ENCODE peak calls at places on chromosome 22, in nine cellular contexts. N is neuronal stem cell; Q is mesothelial cell of epicardium; U is T follicular helper cell; X is stimulated activated CD8-positive, alpha-beta memory T cell treated with anti-CD3 and anti-CD28 coated beads, Interleukin-7, amount 100 ng/mL, for 24 hours; T is HCT116; P is endodermal cell; H is GM10248; B is RWPE1. W is an unnamed sample.

GRCh38 chr22:17772963-17773605 is 1.2 kb downstream of the BID start:
- DNase-seq in N (no peak), Q (no peak), U (no peak), X (no peak), T (no peak), P (peak; percentile 61), H (no peak), B (peak; percentile 39), W (no peak)

GRCh38 chr22:41799486-41800347 is 762 bp upstream of the CCDC134 start:
- DNase-seq in N (peak; percentile 12), Q (peak; percentile 39), U (no peak), X (no peak), T (no peak), P (peak; percentile 72), H (peak; percentile 66), B (peak; percentile 6), W (peak; percentile 7)

GRCh38 chr22:39712938-39713525 is 142.5 kb downstream of the CACNA1I start:
- DNase-seq in N (no peak), Q (no peak), U (no peak), X (no peak), T (no peak), P (no peak), H (no peak), B (no peak), W (no peak)

GRCh38 chr22:25966448-25966913 is 202.8 kb upstream of the SEZ6L start:
- DNase-seq in N (no peak), Q (no peak), U (no peak), X (no peak), T (no peak), P (peak; percentile 71), H (no peak), B (no peak), W (no peak)

GRCh38 chr22:29128891-29129643 is 56.2 kb downstream of the KREMEN1 start:
- DNase-seq in N (no peak), Q (no peak), U (no peak), X (no peak), T (no peak), P (no peak), H (no peak), B (no peak), W (no peak)

GRCh38 chr22:33038131-33038772 is 19.9 kb downstream of the SYN3 start:
- DNase-seq in N (peak; percentile 27), Q (no peak), U (no peak), X (no peak), T (no peak), P (peak; percentile 52), H (no peak), B (no peak), W (no peak)

GRCh38 chr22:31230871-31231621 is 18.9 kb downstream of the LIMK2 start:
- DNase-seq in N (no peak), Q (peak; percentile 51), U (peak; percentile 48), X (no peak), T (no peak), P (peak; percentile 66), H (peak; percentile 51), B (no peak), W (peak; percentile 58)

GRCh38 chr22:42964994-42965699 is 49.8 kb downstream of the PACSIN2 start:
- DNase-seq in N (no peak), Q (no peak), U (no peak), X (no peak), T (peak; percentile 86), P (peak; percentile 78), H (peak; percentile 57), B (no peak), W (no peak)

GRCh38 chr22:28911279-28911640 is 27.9 kb downstream of the ZNRF3 start:
- DNase-seq in N (no peak), Q (no peak), U (no peak), X (no peak), T (no peak), P (no peak), H (no peak), B (no peak), W (no peak)

GRCh38 chr22:44398791-44399190 is 86.0 kb upstream of the SHISAL1 start:
- DNase-seq in N (no peak), Q (peak; percentile 30), U (no peak), X (no peak), T (no peak), P (peak; percentile 40), H (no peak), B (no peak), W (no peak)

GRCh38 chr22:45290410-45290936 is 5.7 kb downstream of the UPK3A start:
- DNase-seq in N (no peak), Q (no peak), U (no peak), X (no peak), T (peak; percentile 64), P (peak; percentile 77), H (no peak), B (no peak), W (no peak)

GRCh38 chr22:46777609-46777970 is 15.1 kb downstream of the TBC1D22A start:
- DNase-seq in N (no peak), Q (peak; percentile 51), U (no peak), X (no peak), T (no peak), P (no peak), H (peak; percentile 56), B (no peak), W (peak; percentile 46)

W was measured in CD4-positive, alpha-beta T cell.